ENCODE peak calls at places on chromosomes 16 and 17, in four cellular contexts. G is AG10803, S is NCI-H1105 treated with DMSO at 0.1 percent for 48 hours, C is stomach. Y is an unnamed sample.

GRCh38 chr16:53529529-53529928 is 26.5 kb upstream of the AKTIP start:
- DNase-seq in C (no peak), G (no peak), S (peak), Y (no peak)

GRCh38 chr17:19239544-19239943 is 2.4 kb downstream of the EPN2 start:
- DNase-seq in G (peak), S (no peak), C (no peak), Y (no peak)

GRCh38 chr17:34413443-34414076 is 50.5 kb upstream of the CCL1 start:
- DNase-seq in C (no peak), S (no peak), G (no peak), Y (no peak)

GRCh38 chr16:45454-45853 is 8.0 kb downstream of the POLR3K start:
- DNase-seq in C (no peak), S (no peak), G (no peak), Y (no peak)

GRCh38 chr17:72116692-72117469 is 3.9 kb upstream of the SOX9 start:
- DNase-seq in G (no peak), C (no peak), S (no peak), Y (no peak)

GRCh38 chr16:87017388-87018012 is 299.7 kb downstream of the C16orf95 start:
- DNase-seq in S (no peak), C (no peak), G (peak), Y (peak)

GRCh38 chr17:37742114-37742761 is 2.6 kb downstream of the HNF1B start:
- DNase-seq in C (peak), G (no peak), S (peak), Y (no peak)

GRCh38 chr16:86244188-86244587 is 266.1 kb upstream of the FOXF1 start:
- DNase-seq in C (no peak), G (no peak), S (no peak), Y (no peak)

GRCh38 chr16:86221085-86221484 is 289.2 kb upstream of the FOXF1 start:
- DNase-seq in S (no peak), G (peak), C (peak), Y (no peak)

GRCh38 chr16:31135535-31136286 is at the start of gene PRSS8:
- DNase-seq in C (peak), G (no peak), S (no peak), Y (no peak)

GRCh38 chr16:86959182-86959651 is 358.0 kb downstream of the C16orf95 start:
- DNase-seq in S (no peak), C (no peak), G (no peak), Y (no peak)

GRCh38 chr16:11326084-11326736 is 19.0 kb upstream of the RMI2 start:
- DNase-seq in S (no peak), C (no peak), G (peak), Y (no peak)

GRCh38 chr17:47929218-47930000 is 12.0 kb upstream of the PNPO start:
- DNase-seq in S (no peak), C (no peak), G (no peak), Y (no peak)

GRCh38 chr17:17877548-17878358 is 41.0 kb upstream of the SREBF1 start:
- DNase-seq in S (no peak), G (peak), C (peak), Y (no peak)

GRCh38 chr17:30950669-30951399 is 20.0 kb upstream of the RNF135 start:
- DNase-seq in G (peak), S (peak), C (peak), Y (no peak)

GRCh38 chr17:82105882-82106696 is 8.1 kb upstream of the FASN start:
- DNase-seq in G (peak), C (peak), S (no peak), Y (no peak)

GRCh38 chr16:14003119-14003570 is 68.0 kb upstream of the MRTFB start:
- DNase-seq in C (no peak), G (peak), S (no peak), Y (no peak)

GRCh38 chr17:33603794-33604193 is 310.7 kb upstream of the ASIC2 start:
- DNase-seq in C (no peak), S (no peak), G (no peak), Y (no peak)

GRCh38 chr17:43814714-43815113 is 18.2 kb downstream of the MPP3 start:
- DNase-seq in C (no peak), G (peak), S (no peak), Y (no peak)

GRCh38 chr17:35748323-35748960 is 4.6 kb downstream of the GAS2L2 start:
- DNase-seq in C (peak), G (no peak), S (no peak), Y (no peak)

GRCh38 chr17:38869647-38870258 is at the start of gene LASP1:
- DNase-seq in S (peak), C (peak), G (peak), Y (no peak)

GRCh38 chr17:46030752-46031151 is 31.7 kb downstream of the STH start:
- DNase-seq in S (no peak), C (no peak), G (no peak), Y (no peak)

GRCh38 chr17:82243648-82244412 is 15.0 kb downstream of the SLC16A3 start:
- DNase-seq in C (no peak), S (no peak), G (no peak), Y (no peak)

GRCh38 chr16:49527621-49528020 is 154.0 kb downstream of the C16orf78 start:
- DNase-seq in S (no peak), G (no peak), C (no peak), Y (no peak)

GRCh38 chr17:16853661-16854320 is 118.1 kb downstream of the TNFRSF13B start:
- DNase-seq in G (no peak), C (no peak), S (no peak), Y (no peak)